ENCODE peak calls at places on chromosomes 16 and 17, in six cellular contexts. T, W, Q, V, N and O are unnamed samples.

GRCh38 chr17:79064026-79064425 is 10.6 kb upstream of the ENGASE start:
- DNase-seq in T (no peak), W (no peak), Q (no peak), V (no peak), N (no peak), O (no peak)

GRCh38 chr17:77845541-77846225 is 112.8 kb upstream of the TNRC6C start:
- DNase-seq in T (no peak), W (no peak), Q (no peak), V (no peak), N (no peak), O (no peak)

GRCh38 chr17:1060991-1061390 is 64.1 kb downstream of the TIMM22 start:
- DNase-seq in T (peak; percentile 99), W (no peak), Q (no peak), V (peak; percentile 96), N (peak; percentile 57), O (peak; percentile 98)

GRCh38 chr17:28946239-28946638 is 5.1 kb downstream of the PHF12 start:
- DNase-seq in T (no peak), W (no peak), Q (no peak), V (peak; percentile 41), N (no peak), O (peak; percentile 45)

GRCh38 chr17:79072544-79072943 is 2.1 kb upstream of the ENGASE start:
- DNase-seq in T (no peak), W (no peak), Q (no peak), V (no peak), N (no peak), O (no peak)

GRCh38 chr16:79734721-79735120 is 134.2 kb upstream of the MAF start:
- DNase-seq in T (no peak), W (no peak), Q (no peak), V (no peak), N (no peak), O (no peak)

GRCh38 chr17:80898706-80899105 is 92.9 kb upstream of the CHMP6 start:
- DNase-seq in T (no peak), W (no peak), Q (no peak), V (no peak), N (no peak), O (no peak)

GRCh38 chr17:51079049-51079448 is 41.6 kb downstream of the SPAG9 start:
- DNase-seq in T (no peak), W (no peak), Q (no peak), V (peak; percentile 24), N (no peak), O (peak; percentile 43)

GRCh38 chr16:48081656-48082055 is 74.1 kb downstream of the ABCC12 start:
- DNase-seq in T (no peak), W (no peak), Q (no peak), V (peak; percentile 80), N (no peak), O (peak; percentile 84)

GRCh38 chr16:70768205-70768580 is 32.8 kb downstream of the VAC14 start:
- DNase-seq in T (no peak), W (no peak), Q (no peak), V (peak; percentile 51), N (no peak), O (peak; percentile 55)